ENCODE peak calls at places on chromosomes 7 and 10, in five cellular contexts. One of them, this sample, is unnamed.

GRCh38 chr7:137642031-137642430 is 204.7 kb downstream of the DGKI start:
- DNase-seq in IMR-90: no peak
- DNase-seq in heart left ventricle: no peak
- DNase-seq in A549: no peak
- DNase-seq in Peyer's patch: no peak
- DNase-seq in this sample: no peak

GRCh38 chr10:77062381-77062780 is 575.2 kb downstream of the KCNMA1 start:
- DNase-seq in heart left ventricle: no peak
- DNase-seq in IMR-90: no peak
- DNase-seq in A549: no peak
- DNase-seq in Peyer's patch: no peak
- DNase-seq in this sample: no peak

GRCh38 chr7:155860461-155860839 is 48.2 kb upstream of the SHH start:
- DNase-seq in heart left ventricle: no peak
- DNase-seq in IMR-90: no peak
- DNase-seq in Peyer's patch: no peak
- DNase-seq in A549: no peak
- DNase-seq in this sample: peak

GRCh38 chr7:154857728-154858681 is 144.9 kb downstream of the PAXIP1 start:
- DNase-seq in IMR-90: no peak
- DNase-seq in A549: peak
- DNase-seq in Peyer's patch: peak
- DNase-seq in heart left ventricle: peak
- DNase-seq in this sample: no peak

GRCh38 chr7:43650457-43651052 is 67.6 kb downstream of the STK17A start:
- DNase-seq in Peyer's patch: no peak
- DNase-seq in heart left ventricle: no peak
- DNase-seq in A549: no peak
- DNase-seq in IMR-90: peak
- DNase-seq in this sample: no peak

GRCh38 chr7:14950013-14950412 is 47.5 kb upstream of the DGKB start:
- DNase-seq in heart left ventricle: no peak
- DNase-seq in Peyer's patch: no peak
- DNase-seq in A549: no peak
- DNase-seq in IMR-90: no peak
- DNase-seq in this sample: no peak

GRCh38 chr10:116721991-116722392 is 20.4 kb downstream of the HSPA12A start:
- DNase-seq in Peyer's patch: no peak
- DNase-seq in heart left ventricle: no peak
- DNase-seq in IMR-90: peak
- DNase-seq in A549: no peak
- DNase-seq in this sample: no peak

GRCh38 chr7:74453321-74454011 is at the start of gene GTF2IRD1:
- DNase-seq in A549: peak
- DNase-seq in Peyer's patch: peak
- DNase-seq in heart left ventricle: peak
- DNase-seq in IMR-90: peak
- DNase-seq in this sample: no peak

GRCh38 chr7:48147078-48147591 is 24.1 kb upstream of the ABCA13 start:
- DNase-seq in heart left ventricle: no peak
- DNase-seq in Peyer's patch: peak
- DNase-seq in A549: no peak
- DNase-seq in IMR-90: no peak
- DNase-seq in this sample: no peak

GRCh38 chr7:40223451-40224112 is 88.8 kb downstream of the SUGCT start:
- DNase-seq in heart left ventricle: no peak
- DNase-seq in A549: no peak
- DNase-seq in Peyer's patch: no peak
- DNase-seq in IMR-90: no peak
- DNase-seq in this sample: no peak

GRCh38 chr10:58782876-58783859 is 270.5 kb downstream of the BICC1 start:
- DNase-seq in A549: no peak
- DNase-seq in heart left ventricle: no peak
- DNase-seq in Peyer's patch: no peak
- DNase-seq in IMR-90: peak
- DNase-seq in this sample: no peak

GRCh38 chr7:69953319-69954067 is 355.2 kb downstream of the AUTS2 start:
- DNase-seq in A549: no peak
- DNase-seq in IMR-90: no peak
- DNase-seq in heart left ventricle: no peak
- DNase-seq in Peyer's patch: no peak
- DNase-seq in this sample: no peak

GRCh38 chr7:47492720-47493119 is 89.2 kb downstream of the TNS3 start:
- DNase-seq in heart left ventricle: no peak
- DNase-seq in IMR-90: no peak
- DNase-seq in A549: no peak
- DNase-seq in Peyer's patch: no peak
- DNase-seq in this sample: no peak

GRCh38 chr7:120554960-120555571 is 282.1 kb downstream of the KCND2 start:
- DNase-seq in heart left ventricle: no peak
- DNase-seq in IMR-90: peak
- DNase-seq in A549: peak
- DNase-seq in Peyer's patch: no peak
- DNase-seq in this sample: no peak

GRCh38 chr7:153190452-153190851 is 430.9 kb downstream of the ACTR3B start:
- DNase-seq in A549: peak
- DNase-seq in IMR-90: no peak
- DNase-seq in Peyer's patch: no peak
- DNase-seq in heart left ventricle: no peak
- DNase-seq in this sample: no peak

GRCh38 chr10:33134011-33134751 is 176.2 kb upstream of the ITGB1 start:
- DNase-seq in Peyer's patch: peak
- DNase-seq in IMR-90: peak
- DNase-seq in heart left ventricle: no peak
- DNase-seq in A549: peak
- DNase-seq in this sample: peak

GRCh38 chr7:28955356-28955722 is 2.8 kb downstream of the TRIL start:
- DNase-seq in IMR-90: no peak
- DNase-seq in Peyer's patch: no peak
- DNase-seq in A549: no peak
- DNase-seq in heart left ventricle: no peak
- DNase-seq in this sample: no peak

GRCh38 chr10:88332526-88333265 is 250.4 kb downstream of the RNLS start:
- DNase-seq in IMR-90: no peak
- DNase-seq in Peyer's patch: no peak
- DNase-seq in heart left ventricle: no peak
- DNase-seq in A549: no peak
- DNase-seq in this sample: no peak

GRCh38 chr7:120864146-120864920 is 6.4 kb upstream of the TSPAN12 start:
- DNase-seq in A549: no peak
- DNase-seq in Peyer's patch: no peak
- DNase-seq in heart left ventricle: no peak
- DNase-seq in IMR-90: no peak
- DNase-seq in this sample: no peak

GRCh38 chr7:33369888-33370287 is 240.5 kb downstream of the BBS9 start:
- DNase-seq in Peyer's patch: no peak
- DNase-seq in heart left ventricle: no peak
- DNase-seq in A549: no peak
- DNase-seq in IMR-90: no peak
- DNase-seq in this sample: no peak

GRCh38 chr10:69571618-69572158 is 1.5 kb downstream of the NEUROG3 start:
- DNase-seq in heart left ventricle: no peak
- DNase-seq in IMR-90: no peak
- DNase-seq in A549: no peak
- DNase-seq in Peyer's patch: no peak
- DNase-seq in this sample: no peak

GRCh38 chr7:120735791-120736190 is 122.2 kb downstream of the TSPAN12 start:
- DNase-seq in A549: no peak
- DNase-seq in heart left ventricle: no peak
- DNase-seq in IMR-90: peak
- DNase-seq in Peyer's patch: no peak
- DNase-seq in this sample: no peak

GRCh38 chr10:77446700-77447099 is 190.9 kb downstream of the KCNMA1 start:
- DNase-seq in IMR-90: no peak
- DNase-seq in A549: no peak
- DNase-seq in Peyer's patch: no peak
- DNase-seq in heart left ventricle: no peak
- DNase-seq in this sample: no peak

GRCh38 chr7:121329460-121330052 is 756 bp downstream of the WNT16 start:
- DNase-seq in A549: peak
- DNase-seq in IMR-90: no peak
- DNase-seq in heart left ventricle: no peak
- DNase-seq in Peyer's patch: no peak
- DNase-seq in this sample: no peak

GRCh38 chr7:44849277-44850210 is 1.7 kb upstream of the H2AZ2 start:
- DNase-seq in heart left ventricle: no peak
- DNase-seq in A549: no peak
- DNase-seq in IMR-90: peak
- DNase-seq in Peyer's patch: no peak
- DNase-seq in this sample: no peak

GRCh38 chr10:69057261-69057950 is 30.5 kb upstream of the SRGN start:
- DNase-seq in IMR-90: no peak
- DNase-seq in A549: no peak
- DNase-seq in heart left ventricle: peak
- DNase-seq in Peyer's patch: no peak
- DNase-seq in this sample: no peak

GRCh38 chr7:139618482-139619366 is 95.2 kb downstream of the CLEC2L start:
- DNase-seq in IMR-90: peak
- DNase-seq in heart left ventricle: no peak
- DNase-seq in A549: peak
- DNase-seq in Peyer's patch: no peak
- DNase-seq in this sample: no peak

GRCh38 chr10:48773580-48773979 is 88.9 kb downstream of the WDFY4 start:
- DNase-seq in Peyer's patch: no peak
- DNase-seq in A549: no peak
- DNase-seq in IMR-90: no peak
- DNase-seq in heart left ventricle: no peak
- DNase-seq in this sample: peak

DNA sequence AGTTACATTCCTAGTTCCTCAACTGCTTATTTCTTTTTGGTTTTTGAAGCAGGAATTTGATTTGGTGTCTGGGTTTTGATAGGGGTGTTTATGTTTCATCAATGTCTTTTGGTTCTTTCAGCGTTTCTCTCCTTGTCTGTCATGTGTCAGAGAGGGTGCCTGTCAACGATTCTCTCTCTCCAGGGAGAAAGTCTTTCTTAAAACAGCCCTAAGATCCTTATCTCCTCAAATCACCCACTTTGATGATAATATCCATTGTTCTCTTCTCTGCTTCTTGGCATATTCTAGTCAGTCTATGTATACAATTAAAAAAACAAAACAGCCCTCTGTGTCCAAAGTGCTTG is 77.2 kb downstream of the TCF7L2 start:
- DNase-seq in heart left ventricle: no peak
- DNase-seq in A549: no peak
- DNase-seq in Peyer's patch: no peak
- DNase-seq in IMR-90: no peak
- DNase-seq in this sample: no peak
- H3K27ac ChIP-seq in heart left ventricle: peak
- H3K27ac ChIP-seq in A549: peak
- H3K27ac ChIP-seq in Peyer's patch: no peak
- H3K27ac ChIP-seq in IMR-90: no peak
- H3K27ac ChIP-seq in this sample: peak

DNA sequence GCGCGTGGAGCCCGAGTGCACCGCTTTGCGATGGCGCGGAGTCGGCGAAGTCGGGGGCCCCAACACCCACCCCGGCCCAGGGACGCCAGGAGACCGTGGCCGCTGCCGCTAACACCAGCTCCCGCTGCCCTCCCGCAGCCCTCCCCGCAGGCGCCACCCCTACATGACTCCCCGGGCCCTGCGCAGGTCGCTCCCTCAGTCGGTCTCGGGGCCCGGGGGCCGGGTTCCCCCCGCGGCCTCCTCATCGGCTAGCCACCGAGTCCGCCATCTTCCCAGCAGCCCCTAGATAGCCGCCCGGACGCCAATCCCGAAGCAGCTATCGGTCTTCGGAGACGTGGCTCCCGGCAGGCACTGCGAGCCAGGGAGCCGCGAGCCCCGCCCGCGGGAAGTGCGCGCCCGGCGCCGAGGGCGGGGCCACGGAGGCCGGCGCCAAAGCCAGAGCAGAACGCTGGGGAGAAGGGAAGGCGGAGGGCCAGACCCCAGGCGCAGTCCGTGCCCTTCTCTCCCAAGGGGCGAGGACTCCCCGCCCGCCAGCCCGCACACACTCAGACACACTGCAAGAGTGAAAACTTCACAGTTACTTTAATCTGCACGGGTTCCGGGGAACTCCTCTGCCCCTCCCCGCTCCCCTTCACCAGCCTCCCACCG is at the start of gene FASTK:
- DNase-seq in IMR-90: peak
- DNase-seq in A549: peak
- DNase-seq in heart left ventricle: peak
- DNase-seq in Peyer's patch: peak
- DNase-seq in this sample: no peak
- TF ChIP-seq POLR2A in IMR-90: peak
- TF ChIP-seq POLR2A in A549: peak
- TF ChIP-seq POLR2A in heart left ventricle: no peak
- TF ChIP-seq POLR2A in Peyer's patch: peak
- TF ChIP-seq POLR2A in this sample: no peak

DNA sequence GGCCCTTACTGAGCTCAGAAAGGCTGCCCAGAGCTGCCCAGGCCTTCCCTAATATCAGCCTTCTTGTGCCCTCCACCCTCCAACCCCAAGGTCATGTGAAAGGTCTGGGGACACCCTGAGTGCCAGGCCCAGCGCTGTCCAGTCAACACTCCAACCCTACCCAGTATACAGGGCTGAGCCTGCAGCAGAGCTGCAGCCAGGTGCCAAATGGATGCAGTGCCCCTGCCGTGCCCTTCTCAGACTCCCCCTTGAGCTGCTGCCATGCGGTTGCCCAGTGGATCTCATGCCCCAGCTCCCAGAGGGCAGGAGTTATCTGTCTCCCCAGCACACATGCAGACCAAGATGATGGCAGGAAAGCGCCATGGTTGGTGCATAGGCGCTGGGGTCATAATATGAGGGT is 61.5 kb downstream of the ZMIZ1 start:
- DNase-seq in A549: no peak
- DNase-seq in IMR-90: no peak
- DNase-seq in Peyer's patch: no peak
- DNase-seq in heart left ventricle: no peak
- DNase-seq in this sample: no peak
- H3K27ac ChIP-seq in A549: peak
- H3K27ac ChIP-seq in IMR-90: peak
- H3K27ac ChIP-seq in Peyer's patch: peak
- H3K27ac ChIP-seq in heart left ventricle: peak
- H3K27ac ChIP-seq in this sample: peak

DNA sequence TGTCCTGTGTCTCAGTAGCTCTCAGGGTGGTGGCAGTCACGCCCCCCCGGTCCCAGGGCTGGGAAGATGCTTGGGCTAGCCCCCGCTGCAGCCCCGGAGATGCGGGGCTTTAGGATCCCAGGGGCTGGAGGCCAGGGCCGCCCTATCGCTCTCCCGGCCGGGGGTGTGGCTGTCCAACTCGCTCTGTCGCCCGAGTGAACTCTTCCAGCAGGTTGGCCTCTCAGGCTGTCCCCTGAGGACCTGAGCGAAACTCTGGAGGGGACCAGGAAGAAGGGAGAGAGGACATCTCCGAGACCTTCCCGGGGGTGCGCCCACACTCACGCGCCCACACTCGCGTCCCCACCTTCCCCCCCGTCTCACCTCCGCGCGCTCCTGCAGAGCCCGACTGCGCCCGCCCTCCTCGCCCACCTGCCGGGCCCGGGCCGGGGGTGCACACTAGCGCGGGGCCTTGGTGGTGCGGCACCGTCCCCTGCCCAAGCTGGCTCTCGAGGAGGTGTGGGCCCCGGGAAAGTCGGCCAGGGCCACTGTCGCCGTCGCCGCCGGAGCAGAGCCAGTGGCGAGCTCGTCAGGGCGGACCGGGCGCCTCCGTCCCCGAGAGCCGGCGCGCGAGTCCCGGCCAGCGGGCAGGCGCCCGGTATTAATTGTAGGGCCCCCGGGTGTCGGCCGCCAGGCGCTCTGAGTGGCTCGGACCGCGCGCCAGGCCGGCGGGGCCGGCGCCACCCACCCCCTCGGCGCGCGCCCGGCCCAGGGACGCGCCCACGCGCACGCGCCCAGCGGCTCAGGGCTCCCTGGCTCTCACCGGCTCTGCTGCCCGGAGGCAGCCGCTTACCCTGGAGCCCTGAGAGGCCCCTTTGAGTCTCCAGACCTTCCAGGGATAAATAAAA is 101.8 kb upstream of the SVIL start:
- DNase-seq in Peyer's patch: peak
- DNase-seq in A549: peak
- DNase-seq in heart left ventricle: peak
- DNase-seq in IMR-90: peak
- DNase-seq in this sample: no peak
- TF ChIP-seq POLR2A in Peyer's patch: no peak
- TF ChIP-seq POLR2A in A549: peak
- TF ChIP-seq POLR2A in heart left ventricle: peak
- TF ChIP-seq POLR2A in IMR-90: no peak
- TF ChIP-seq POLR2A in this sample: no peak

This sample was measured in vagina.